ENCODE peak calls at places on chromosomes 5 and 9, in four cellular contexts. A, J, G and U are unnamed samples.

GRCh38 chr5:75551471-75551870 is 39.8 kb downstream of the POLK start:
- DNase-seq in J (no peak), G (no peak), A (no peak), U (no peak)

GRCh38 chr5:137142371-137143243 is 356.5 kb downstream of the SPOCK1 start:
- DNase-seq in G (no peak), J (peak), A (no peak), U (no peak)

GRCh38 chr9:133449760-133450159 is 10.0 kb upstream of the CACFD1 start:
- DNase-seq in A (no peak), J (no peak), G (peak), U (no peak)

GRCh38 chr5:174503461-174504265 is 220.7 kb upstream of the MSX2 start:
- DNase-seq in G (no peak), A (no peak), J (no peak), U (no peak)

GRCh38 chr9:124254261-124254682 is 3.5 kb upstream of the NEK6 start:
- DNase-seq in J (peak), A (no peak), G (no peak), U (no peak)

GRCh38 chr9:123568691-123569342 is 212.8 kb downstream of the CRB2 start:
- DNase-seq in G (no peak), A (no peak), J (no peak), U (peak)

GRCh38 chr9:90099262-90099982 is 494.6 kb downstream of the GADD45G start:
- DNase-seq in J (no peak), A (no peak), G (peak), U (peak)

GRCh38 chr9:124855566-124855943 is 2.3 kb downstream of the WDR38 start:
- DNase-seq in G (no peak), J (no peak), A (no peak), U (no peak)

GRCh38 chr5:63648376-63648775 is 313.9 kb downstream of the HTR1A start:
- DNase-seq in G (no peak), J (no peak), A (no peak), U (no peak)

GRCh38 chr5:6907320-6907918 is 194.2 kb downstream of the TENT4A start:
- DNase-seq in A (no peak), J (no peak), G (no peak), U (no peak)

GRCh38 chr5:389891-390290 is 53.1 kb upstream of the EXOC3 start:
- DNase-seq in G (no peak), J (no peak), A (no peak), U (no peak)

GRCh38 chr9:25994605-25995004 is 316.4 kb upstream of the TUSC1 start:
- DNase-seq in G (no peak), A (no peak), J (no peak), U (no peak)

GRCh38 chr5:93054424-93055165 is 526.4 kb downstream of the NR2F1-AS1 start:
- DNase-seq in G (no peak), A (no peak), J (no peak), U (no peak)

GRCh38 chr5:142323480-142324376 is 1.1 kb downstream of the SPRY4 start:
- DNase-seq in J (no peak), A (no peak), G (no peak), U (peak)

GRCh38 chr5:158658439-158659230 is 441.1 kb downstream of the EBF1 start:
- DNase-seq in J (no peak), G (no peak), A (no peak), U (no peak)

GRCh38 chr5:39912880-39913279 is 488.1 kb upstream of the DAB2 start:
- DNase-seq in G (no peak), A (no peak), J (no peak), U (no peak)

GRCh38 chr5:27516437-27516836 is 478.1 kb upstream of the CDH9 start:
- DNase-seq in G (no peak), A (no peak), J (no peak), U (no peak)

GRCh38 chr5:50440651-50441478 is at the start of gene EMB:
- DNase-seq in J (no peak), G (no peak), A (no peak), U (peak)

DNA sequence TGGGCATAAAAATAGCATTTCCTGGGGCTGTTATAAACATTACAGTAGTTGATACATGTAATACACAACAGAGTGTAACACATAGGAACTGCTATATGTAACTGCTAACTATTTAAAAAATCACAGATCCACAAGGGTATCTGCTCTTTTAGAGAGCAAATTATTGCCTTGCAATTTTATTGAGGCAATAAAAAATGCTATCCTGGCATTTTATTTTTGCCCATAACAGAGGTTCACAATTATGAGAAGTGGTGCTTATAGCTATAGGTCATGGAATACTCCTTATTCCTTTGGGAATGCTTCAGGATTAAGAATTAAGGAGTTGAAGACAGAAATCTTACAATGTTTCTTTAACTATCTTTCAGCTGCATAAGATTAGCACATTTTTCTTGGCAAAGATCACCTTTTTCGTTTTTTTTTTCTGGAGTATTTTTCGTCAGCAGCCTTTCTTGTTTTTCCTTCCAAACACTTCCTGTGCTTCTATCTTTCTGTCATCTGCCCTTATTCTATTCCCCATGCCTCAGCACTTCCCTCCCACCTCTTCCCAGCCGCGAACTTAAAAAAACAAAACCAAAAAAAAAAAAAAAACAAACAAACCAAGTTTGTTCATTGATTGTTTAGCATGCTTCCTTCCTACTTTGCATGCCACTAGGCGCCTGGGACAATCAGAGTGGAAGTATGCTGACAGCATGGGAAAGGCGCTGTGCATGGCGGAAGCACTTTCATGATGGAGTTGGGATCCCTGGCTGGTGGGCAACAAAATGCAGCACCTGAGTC is 264.2 kb downstream of the MAST4 start:
- DNase-seq in A (no peak), J (no peak), G (no peak), U (no peak)
- TF ChIP-seq NFIC in A (no peak), J (no peak), G (no peak), U (no peak)

GRCh38 chr9:100641166-100641565 is 63.3 kb downstream of the CAVIN4 start:
- DNase-seq in G (no peak), A (no peak), J (no peak), U (no peak)

GRCh38 chr9:100639851-100640250 is 62.0 kb downstream of the CAVIN4 start:
- DNase-seq in G (no peak), A (no peak), J (no peak), U (no peak)

DNA sequence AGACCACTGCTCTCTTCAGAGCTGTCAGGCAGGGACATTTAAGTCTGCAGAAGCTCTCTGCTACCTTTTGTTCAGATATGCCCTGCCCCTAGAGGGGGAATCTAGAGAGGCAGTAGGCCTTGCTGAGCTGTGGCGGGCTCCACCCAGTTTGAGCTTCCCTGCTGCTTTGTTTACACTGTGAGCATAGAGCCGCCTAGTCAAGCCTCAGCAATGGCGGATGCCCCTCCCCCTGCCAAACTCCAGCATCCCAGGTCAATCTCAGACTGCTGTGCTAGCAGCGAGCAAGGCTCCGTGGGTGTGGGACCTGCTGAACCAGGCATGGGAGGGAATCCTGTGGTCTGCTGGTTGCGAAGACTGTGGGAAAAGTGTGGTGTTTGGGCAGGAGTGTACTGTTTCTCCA is 59.9 kb downstream of the CAVIN4 start:
- DNase-seq in J (no peak), A (no peak), G (peak), U (no peak)
- TF ChIP-seq NFIC in J (no peak), A (no peak), G (no peak), U (no peak)

GRCh38 chr9:129471201-129472019 is 149.5 kb downstream of the C9orf50 start:
- DNase-seq in A (no peak), G (no peak), J (no peak), U (no peak)

GRCh38 chr9:129467004-129467588 is 153.8 kb downstream of the C9orf50 start:
- DNase-seq in G (no peak), J (no peak), A (no peak), U (no peak)

GRCh38 chr9:129467739-129468666 is 152.9 kb downstream of the C9orf50 start:
- DNase-seq in J (no peak), A (no peak), G (no peak), U (no peak)

GRCh38 chr9:129469988-129470316 is 150.9 kb downstream of the C9orf50 start:
- DNase-seq in J (no peak), G (no peak), A (no peak), U (no peak)

GRCh38 chr9:129469188-129469987 is 151.5 kb downstream of the C9orf50 start:
- DNase-seq in A (no peak), J (no peak), G (no peak), U (no peak)
- TF ChIP-seq NFIC in A (no peak), J (no peak), G (no peak), U (no peak)

GRCh38 chr9:4680750-4681149 is 1.4 kb downstream of the CDC37L1 start:
- DNase-seq in G (peak), A (no peak), J (no peak), U (no peak)
- TF ChIP-seq NFIC in G (no peak), A (no peak), J (no peak), U (no peak)

GRCh38 chr9:75170898-75171360 is 82.6 kb downstream of the OSTF1 start:
- DNase-seq in J (no peak), G (no peak), A (no peak), U (no peak)
- TF ChIP-seq NFIC in J (no peak), G (no peak), A (no peak), U (no peak)

DNA sequence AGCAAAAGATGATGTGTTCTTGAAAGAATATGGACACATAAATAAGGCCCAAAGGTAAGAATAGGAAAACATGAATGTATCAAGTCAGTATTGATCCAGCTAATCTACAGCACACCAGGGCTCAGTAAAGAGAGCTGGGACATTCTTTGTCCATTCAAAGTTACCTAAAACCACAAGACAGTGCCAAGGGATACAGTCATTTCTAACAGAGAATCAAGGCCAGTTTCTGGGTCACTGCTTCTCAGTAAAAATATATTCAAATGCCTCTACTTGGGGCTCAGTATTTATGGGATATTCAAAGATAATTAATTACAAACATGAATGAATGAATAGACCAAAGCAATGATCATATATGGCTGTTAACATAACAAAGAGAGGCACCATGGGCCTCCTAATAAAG is 35.0 kb downstream of the MTMR12 start:
- DNase-seq in J (no peak), G (no peak), A (no peak), U (no peak)
- TF ChIP-seq NFIC in J (peak), G (no peak), A (no peak), U (no peak)

DNA sequence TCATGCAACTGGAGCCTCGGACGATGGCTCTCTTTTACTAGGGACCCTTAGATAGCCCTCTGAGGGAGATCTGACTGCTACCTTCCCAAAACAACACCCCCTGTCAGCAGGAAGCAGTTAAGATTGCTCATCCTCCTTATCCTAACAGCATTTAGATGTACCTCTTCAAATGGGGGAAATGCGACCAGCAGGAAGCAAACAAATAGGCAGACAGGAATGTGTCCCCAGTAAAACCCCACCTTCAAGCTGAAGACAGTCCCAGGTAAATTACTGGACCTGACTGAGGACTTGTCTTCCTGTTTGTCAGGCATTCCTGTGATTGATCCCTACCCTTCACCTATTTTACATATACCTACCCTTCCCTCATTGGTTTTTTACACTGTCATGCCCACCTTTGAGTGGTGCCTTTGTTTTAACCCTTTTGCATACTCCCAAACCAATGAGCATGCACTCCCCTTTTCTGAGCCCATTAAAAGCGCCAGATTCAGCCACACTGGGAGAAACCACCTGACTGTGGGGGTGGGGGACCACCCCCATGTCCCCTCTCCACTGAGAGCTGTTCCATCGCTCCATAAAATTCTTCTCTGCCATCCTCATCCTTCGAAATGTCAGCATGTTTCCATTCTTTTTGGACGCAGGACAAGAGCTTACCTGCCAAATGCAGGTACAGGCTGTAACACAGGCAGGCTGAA is 954.0 kb upstream of the CDH6 start:
- DNase-seq in A (no peak), J (no peak), G (no peak), U (no peak)
- TF ChIP-seq NFIC in A (no peak), J (no peak), G (no peak), U (no peak)

GRCh38 chr9:137613259-137613658 is 5.5 kb upstream of the EHMT1 start:
- DNase-seq in G (no peak), J (no peak), A (no peak), U (no peak)

GRCh38 chr9:137612741-137613142 is 6.1 kb upstream of the EHMT1 start:
- DNase-seq in A (no peak), G (no peak), J (no peak), U (no peak)

GRCh38 chr9:137610944-137611343 is 5.5 kb downstream of the ARRDC1 start:
- DNase-seq in A (no peak), G (no peak), J (no peak), U (no peak)

GRCh38 chr9:137613738-137614523 is 4.9 kb upstream of the EHMT1 start:
- DNase-seq in A (no peak), J (no peak), G (no peak), U (no peak)

DNA sequence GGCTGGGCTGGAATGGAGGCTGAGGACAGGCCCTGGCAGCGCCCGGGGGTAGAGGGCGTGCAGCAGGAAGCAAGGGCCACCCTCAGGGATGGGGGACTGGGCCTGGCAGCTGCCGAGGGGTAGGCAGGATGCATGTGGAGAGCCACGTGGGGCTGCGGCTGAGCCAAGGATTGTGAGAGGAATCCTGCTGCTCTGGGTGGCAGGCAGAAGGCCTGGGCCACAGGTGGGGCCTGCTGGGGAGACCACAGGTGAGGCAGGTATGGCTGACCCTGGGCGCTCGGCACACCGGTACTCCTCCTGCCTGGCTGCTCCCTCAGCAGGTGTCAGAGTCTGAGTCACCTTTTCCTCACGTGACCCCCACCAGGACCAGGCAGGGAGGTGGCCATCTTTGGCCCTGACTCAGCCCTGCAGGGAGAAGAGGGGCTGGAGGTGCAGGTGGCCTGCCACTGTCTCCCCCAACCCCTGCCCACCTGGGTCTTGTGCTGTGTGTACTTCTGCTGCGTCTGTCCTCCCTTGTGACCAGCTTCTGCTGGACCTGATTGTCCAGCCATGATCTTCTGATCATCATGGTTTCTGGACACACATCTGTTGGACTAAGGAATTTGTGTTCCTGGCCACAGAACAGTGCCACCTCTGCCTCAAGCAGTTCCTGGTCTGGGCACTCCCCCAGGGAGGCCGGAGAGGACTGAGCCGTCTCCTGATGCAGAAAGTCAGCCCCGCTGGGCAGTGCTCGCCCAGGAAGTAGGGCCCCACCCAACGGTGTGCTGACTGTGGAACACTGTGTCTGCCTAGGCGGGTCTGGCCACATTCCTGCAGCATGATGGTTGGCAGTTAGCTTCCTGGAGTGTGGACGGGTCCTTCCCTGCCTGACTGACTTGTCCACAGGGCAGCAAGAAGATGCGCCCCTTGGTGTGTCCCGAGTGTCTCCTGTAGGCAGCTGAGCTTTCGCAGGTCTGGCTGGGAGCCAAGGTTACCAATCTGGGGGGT is 6.4 kb downstream of the ARRDC1 start:
- DNase-seq in G (peak), J (no peak), A (peak), U (peak)
- TF ChIP-seq NFIC in G (no peak), J (no peak), A (peak), U (peak)

GRCh38 chr9:33157960-33158359 is 9.2 kb downstream of the B4GALT1 start:
- DNase-seq in A (no peak), J (no peak), G (no peak), U (no peak)
- TF ChIP-seq NFIC in A (no peak), J (no peak), G (no peak), U (no peak)

DNA sequence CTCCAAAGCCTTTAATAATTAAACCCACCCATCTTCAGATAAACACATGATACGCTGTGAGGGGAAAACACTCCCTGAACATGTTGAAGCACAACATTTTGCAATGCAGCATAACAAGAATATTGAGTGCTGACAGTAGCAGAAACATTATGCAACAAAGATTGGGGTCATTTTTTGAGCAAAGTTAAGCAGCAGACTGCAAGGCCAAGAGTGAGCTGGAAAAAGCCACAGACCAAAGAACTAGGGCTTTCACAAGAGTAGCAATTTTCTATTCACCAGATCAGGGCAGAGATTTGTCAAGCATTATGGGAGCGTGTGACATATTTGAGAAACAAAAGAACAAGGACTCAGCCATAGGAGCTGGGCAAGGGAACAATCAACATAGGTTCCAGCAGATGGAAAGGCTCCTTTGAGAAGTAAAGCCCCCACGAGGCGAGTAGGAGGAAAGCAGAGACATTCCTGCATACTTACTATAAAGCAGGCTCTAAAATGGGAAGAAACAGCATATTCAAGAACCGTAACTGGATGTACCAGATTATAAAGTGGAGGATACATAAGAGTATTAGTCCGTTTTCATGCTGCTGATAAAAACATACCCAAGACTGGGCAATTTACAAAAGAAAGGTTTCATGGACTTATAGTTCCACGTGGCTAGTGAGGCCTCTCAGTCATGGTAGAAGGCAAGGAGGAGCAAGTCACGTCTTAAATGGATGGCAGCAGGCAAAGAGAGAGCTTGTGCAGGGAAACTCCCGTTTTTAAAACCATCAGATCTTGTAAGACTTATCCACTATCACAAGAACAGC is 4.8 kb upstream of the TTC23L start:
- DNase-seq in J (no peak), G (no peak), A (no peak), U (no peak)
- TF ChIP-seq NFIC in J (no peak), G (no peak), A (no peak), U (no peak)